ENCODE peak calls at places on chromosomes 11 and 22, in eight cellular contexts. C is cardiac muscle cell, E is transverse colon, Y is heart right ventricle, O is psoas muscle, X is ovary, F is thyroid gland, L is spleen. W is an unnamed sample. For H3K36me3, the result is how much of the 10 kb centered on the place peaks cover.

GRCh38 chr11:32137263-32137662 is 46.4 kb downstream of the RCN1 start:
- DNase-seq in C (peak), E (no peak), Y (no peak), O (no peak), X (no peak), F (no peak), L (no peak), W (no peak)

GRCh38 chr11:2314525-2315394 is 12.9 kb downstream of the TSPAN32 start:
- DNase-seq in C (peak), E (peak), Y (peak), O (peak), X (peak), F (peak), L (peak), W (peak)

GRCh38 chr22:31490496-31490925 is 869 bp upstream of the EIF4ENIF1 start:
- DNase-seq in C (peak), E (peak), Y (peak), O (peak), X (no peak), F (peak), L (peak), W (peak)

GRCh38 chr22:48506506-48507145 is 1321.0 kb downstream of the BRD1 start:
- DNase-seq in C (no peak), E (no peak), Y (no peak), O (no peak), X (no peak), F (no peak), L (no peak), W (no peak)

GRCh38 chr11:63785823-63786222 is 17.2 kb upstream of the ZFTA start:
- DNase-seq in C (no peak), E (no peak), Y (no peak), O (no peak), X (no peak), F (no peak), L (no peak), W (no peak)

GRCh38 chr11:2368178-2368850 is 8.8 kb upstream of the CD81 start:
- DNase-seq in C (no peak), E (no peak), Y (no peak), O (no peak), X (no peak), F (no peak), L (peak), W (no peak)

GRCh38 chr11:86245369-86246292 is 1.1 kb downstream of the EED start:
- DNase-seq in C (peak), E (peak), Y (no peak), O (no peak), X (no peak), F (peak), L (peak), W (no peak)

GRCh38 chr11:121652982-121653381 is 200.2 kb upstream of the SORL1-AS1 start:
- DNase-seq in C (peak), E (no peak), Y (no peak), O (no peak), X (peak), F (no peak), L (no peak), W (no peak)

GRCh38 chr22:18064636-18065035 is 13.2 kb upstream of the PEX26 start:
- DNase-seq in C (no peak), E (no peak), Y (no peak), O (no peak), X (no peak), F (peak), L (peak), W (no peak)

GRCh38 chr11:60625262-60625661 is 74.2 kb upstream of the MS4A8 start:
- DNase-seq in C (peak), E (no peak), Y (no peak), O (no peak), X (no peak), F (no peak), L (no peak), W (no peak)

GRCh38 chr11:69316941-69317340 is 23.0 kb downstream of the MYEOV start:
- DNase-seq in C (peak), E (no peak), Y (no peak), O (no peak), X (no peak), F (no peak), L (peak), W (no peak)

GRCh38 chr11:27514558-27514957 is 8.0 kb upstream of the LIN7C start:
- DNase-seq in C (peak), E (no peak), Y (no peak), O (no peak), X (no peak), F (no peak), L (no peak), W (no peak)

GRCh38 chr11:6625156-6625831 is 6.1 kb upstream of the TPP1 start:
- DNase-seq in C (no peak), E (no peak), Y (no peak), O (no peak), X (no peak), F (no peak), L (peak), W (no peak)

GRCh38 chr11:93468286-93468685 is 74.9 kb downstream of the SMCO4 start:
- DNase-seq in C (no peak), E (no peak), Y (no peak), O (no peak), X (no peak), F (no peak), L (no peak), W (no peak)

GRCh38 chr11:108906329-108906728 is 241.5 kb downstream of the DDX10 start:
- DNase-seq in C (peak), E (no peak), Y (no peak), O (no peak), X (no peak), F (no peak), L (no peak), W (no peak)

GRCh38 chr22:47586946-47587345 is 824.5 kb downstream of the TBC1D22A start:
- DNase-seq in C (no peak), E (no peak), Y (no peak), O (no peak), X (no peak), F (no peak), L (no peak), W (no peak)

GRCh38 chr11:128471138-128471661 is 116.2 kb downstream of the ETS1 start:
- DNase-seq in C (no peak), E (peak), Y (no peak), O (no peak), X (no peak), F (peak), L (peak), W (no peak)

GRCh38 chr11:36148701-36149100 is 140.5 kb downstream of the COMMD9 start:
- DNase-seq in C (no peak), E (no peak), Y (no peak), O (no peak), X (no peak), F (no peak), L (no peak), W (no peak)

GRCh38 chr11:63680842-63681207 is 475 bp upstream of the RTN3 start:
- DNase-seq in C (no peak), E (no peak), Y (no peak), O (no peak), X (no peak), F (no peak), L (no peak), W (no peak)

GRCh38 chr11:114209343-114209742 is 86.9 kb upstream of the NNMT start:
- DNase-seq in C (no peak), E (no peak), Y (no peak), O (no peak), X (no peak), F (no peak), L (no peak), W (no peak)

GRCh38 chr22:41512421-41513194 is 31.7 kb downstream of the POLR3H start:
- DNase-seq in C (peak), E (no peak), Y (no peak), O (peak), X (peak), F (peak), L (no peak), W (no peak)

GRCh38 chr11:12979928-12980689 is 29.0 kb upstream of the RASSF10 start:
- DNase-seq in C (no peak), E (no peak), Y (no peak), O (no peak), X (no peak), F (no peak), L (no peak), W (no peak)

GRCh38 chr22:28783786-28784671 is 11.5 kb downstream of the CCDC117 start:
- DNase-seq in C (no peak), E (no peak), Y (no peak), O (no peak), X (no peak), F (peak), L (no peak), W (no peak)
- H3K36me3 ChIP-seq in C (under half), E (under half), Y (half or more), O (half or more), X (under half), F (under half), L (half or more), W (half or more)

GRCh38 chr11:62024975-62025374 is 57.5 kb upstream of the FTH1 start:
- DNase-seq in C (no peak), E (no peak), Y (no peak), O (no peak), X (no peak), F (no peak), L (no peak), W (no peak)
- H3K4me3 ChIP-seq in C (no peak), E (no peak), Y (no peak), O (no peak), X (no peak), F (no peak), L (peak), W (no peak)

GRCh38 chr22:39960791-39961746 is 872 bp downstream of the TMA7B start:
- DNase-seq in C (peak), E (peak), Y (no peak), O (no peak), X (no peak), F (no peak), L (peak), W (no peak)
- H3K36me3 ChIP-seq in C (under half), E (under half), Y (under half), O (under half), X (under half), F (under half), L (under half), W (under half)

GRCh38 chr11:210122-210802 is 2.8 kb downstream of the RIC8A start:
- DNase-seq in C (peak), E (no peak), Y (no peak), O (no peak), X (no peak), F (no peak), L (no peak), W (no peak)
- H3K4me3 ChIP-seq in C (no peak), E (no peak), Y (peak), O (peak), X (no peak), F (no peak), L (peak), W (peak)

GRCh38 chr22:24233235-24233634 is 11.6 kb downstream of the GGT5 start:
- DNase-seq in C (no peak), E (no peak), Y (no peak), O (no peak), X (no peak), F (no peak), L (no peak), W (no peak)

GRCh38 chr22:24232124-24232523 is 12.8 kb downstream of the GGT5 start:
- DNase-seq in C (no peak), E (no peak), Y (no peak), O (no peak), X (no peak), F (no peak), L (no peak), W (no peak)

GRCh38 chr22:24230911-24231656 is 13.8 kb downstream of the GGT5 start:
- DNase-seq in C (no peak), E (peak), Y (peak), O (no peak), X (no peak), F (peak), L (peak), W (peak)

GRCh38 chr22:24232725-24233124 is 12.2 kb downstream of the GGT5 start:
- DNase-seq in C (no peak), E (no peak), Y (no peak), O (no peak), X (no peak), F (no peak), L (no peak), W (no peak)

GRCh38 chr22:24231706-24232105 is 13.2 kb downstream of the GGT5 start:
- DNase-seq in C (no peak), E (no peak), Y (no peak), O (no peak), X (no peak), F (no peak), L (no peak), W (no peak)
- H3K36me3 ChIP-seq in C (under half), E (under half), Y (under half), O (under half), X (under half), F (under half), L (under half), W (under half)

DNA sequence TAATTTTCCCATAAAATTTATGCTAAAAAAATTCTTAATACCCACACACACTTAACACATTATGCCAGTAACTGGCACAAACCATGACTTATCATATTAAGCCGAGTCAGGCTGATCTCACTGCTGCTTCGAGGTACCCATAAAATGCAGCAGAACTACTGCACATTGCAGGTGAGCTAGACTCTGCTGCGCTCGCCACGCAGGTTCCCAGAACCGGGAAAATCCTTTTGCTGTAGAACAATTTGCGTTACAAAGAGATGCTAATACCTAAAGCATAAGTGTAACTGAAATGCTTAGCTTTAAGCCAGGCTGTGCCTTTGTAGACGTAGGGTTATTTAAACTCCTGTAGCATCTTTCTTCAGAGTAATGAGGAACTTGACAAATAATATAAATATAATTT is 200.3 kb downstream of the MSANTD4 start:
- DNase-seq in C (no peak), E (no peak), Y (no peak), O (no peak), X (no peak), F (no peak), L (no peak), W (no peak)
- H3K4me3 ChIP-seq in C (no peak), E (no peak), Y (no peak), O (no peak), X (no peak), F (no peak), L (no peak), W (no peak)

DNA sequence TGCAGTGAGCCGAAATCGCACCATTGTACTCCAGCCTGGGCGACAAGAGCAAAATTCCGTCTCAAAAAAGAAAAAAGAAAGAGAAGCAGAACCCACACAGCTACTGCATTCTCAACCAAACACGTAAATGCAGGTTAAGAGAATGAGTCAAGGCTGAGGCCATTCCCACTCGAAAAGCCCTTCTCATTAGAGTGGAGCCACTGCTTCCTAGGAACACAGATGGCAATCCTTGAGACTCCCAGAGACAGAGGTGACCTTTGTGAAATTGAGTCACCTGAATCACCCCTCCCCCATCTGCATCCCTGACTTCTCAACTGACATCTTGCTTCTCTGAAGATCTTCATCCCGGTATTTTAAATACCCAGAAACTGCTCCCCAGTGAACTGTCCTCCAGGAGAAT is 8.2 kb downstream of the PACSIN2 start:
- DNase-seq in C (no peak), E (no peak), Y (no peak), O (no peak), X (no peak), F (no peak), L (no peak), W (no peak)
- H3K36me3 ChIP-seq in C (under half), E (under half), Y (under half), O (under half), X (under half), F (under half), L (under half), W (under half)

DNA sequence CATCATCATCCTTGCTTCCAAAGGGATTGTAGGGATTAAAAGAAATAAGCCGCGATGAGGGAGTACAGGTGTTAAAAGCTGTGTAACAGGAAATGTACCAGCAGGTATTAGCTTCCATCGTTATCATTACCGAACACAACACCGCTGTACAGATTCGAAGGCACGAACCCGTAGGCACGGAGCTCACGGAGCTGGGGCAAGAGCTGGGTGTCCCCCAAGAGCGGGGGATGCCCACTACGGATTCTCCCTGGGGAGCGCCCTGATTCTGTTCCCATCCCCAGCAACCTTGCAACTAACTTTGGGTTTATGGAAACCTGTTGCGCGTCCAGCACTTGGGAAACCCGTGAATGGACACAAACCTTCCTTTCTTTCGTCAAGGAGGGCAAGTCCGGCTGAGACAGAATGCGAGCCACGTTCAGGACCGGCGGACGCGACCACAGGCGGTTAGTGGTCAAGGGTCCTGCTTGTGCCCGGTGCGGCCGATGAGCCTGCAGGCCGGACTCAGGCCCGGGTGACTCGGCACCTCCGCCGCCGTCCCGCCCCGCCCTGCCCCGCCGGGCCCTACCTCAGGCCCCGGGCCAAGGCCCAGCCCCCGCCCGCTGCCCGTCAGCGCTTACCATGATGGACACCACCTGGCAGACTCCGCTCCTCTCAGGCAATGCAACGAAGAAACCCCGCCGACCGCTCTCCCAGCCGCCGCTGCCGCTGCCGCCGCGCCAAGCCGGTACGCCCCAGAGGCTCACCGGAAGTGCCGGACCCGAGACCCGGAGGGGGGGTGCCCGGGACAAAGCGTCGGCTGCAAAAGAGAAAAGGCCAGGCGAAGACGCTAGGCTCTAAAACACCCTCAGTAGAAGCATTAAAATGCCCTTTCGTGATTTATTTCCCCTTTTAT is at the start of gene UFD1:
- DNase-seq in C (peak), E (peak), Y (peak), O (peak), X (peak), F (peak), L (peak), W (peak)
- H3K4me3 ChIP-seq in C (peak), E (peak), Y (peak), O (peak), X (peak), F (peak), L (peak), W (peak)

DNA sequence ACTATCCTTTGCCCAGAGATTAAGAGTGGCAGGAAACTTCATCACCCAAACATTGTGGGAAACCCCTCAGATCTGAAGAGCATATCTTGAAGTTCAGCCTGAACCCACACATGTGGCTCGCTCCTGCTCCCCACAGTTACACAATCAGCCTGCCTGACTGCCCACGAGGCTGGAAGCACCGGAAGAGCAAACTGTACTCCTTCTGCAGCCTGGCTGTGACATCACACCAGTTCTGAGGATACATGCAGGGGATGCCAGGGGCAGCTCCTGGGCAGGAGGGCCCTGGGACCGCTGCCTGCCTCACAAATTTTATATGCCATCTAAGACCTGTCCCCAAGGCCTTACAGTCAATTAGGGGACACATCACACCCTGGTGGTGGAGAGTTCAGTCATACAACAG is 444.4 kb downstream of the BUD13 start:
- DNase-seq in C (no peak), E (no peak), Y (no peak), O (no peak), X (no peak), F (no peak), L (no peak), W (no peak)
- H3K36me3 ChIP-seq in C (under half), E (under half), Y (under half), O (under half), X (under half), F (under half), L (under half), W (under half)